ENCODE peak calls at places on chromosomes 7 and 10, in four cellular contexts. R, G, V and L are unnamed samples.

GRCh38 chr7:1418505-1419309 is 40.6 kb downstream of the MICALL2 start:
- DNase-seq in R (no peak), G (no peak), V (peak; percentile 66), L (peak; percentile 71)

GRCh38 chr7:36755484-36755883 is 31.2 kb upstream of the AOAH start:
- DNase-seq in R (no peak), G (no peak), V (no peak), L (no peak)

GRCh38 chr10:100370561-100370975 is 23.5 kb downstream of the SCD start:
- DNase-seq in R (no peak), G (no peak), V (no peak), L (no peak)

GRCh38 chr7:100823140-100823525 is 4.2 kb downstream of the EPHB4 start:
- DNase-seq in R (no peak), G (no peak), V (no peak), L (no peak)

GRCh38 chr7:79317728-79318127 is 135.7 kb downstream of the MAGI2 start:
- DNase-seq in R (peak; percentile 70), G (no peak), V (peak; percentile 75), L (peak; percentile 83)

GRCh38 chr7:128794020-128794419 is 2.3 kb downstream of the CCDC136 start:
- DNase-seq in R (no peak), G (no peak), V (no peak), L (no peak)

GRCh38 chr7:4791738-4792536 is 16.5 kb downstream of the AP5Z1 start:
- DNase-seq in R (no peak), G (peak; percentile 69), V (peak; percentile 40), L (peak; percentile 76)

GRCh38 chr7:102028206-102028826 is 210.9 kb downstream of the CUX1 start:
- DNase-seq in R (no peak), G (no peak), V (no peak), L (no peak)

GRCh38 chr10:22308390-22308789 is 7.8 kb upstream of the COMMD3 start:
- DNase-seq in R (no peak), G (no peak), V (peak; percentile 39), L (no peak)

GRCh38 chr10:69438531-69439349 is 12.5 kb upstream of the TSPAN15 start:
- DNase-seq in R (no peak), G (no peak), V (peak; percentile 62), L (peak; percentile 69)

GRCh38 chr7:132750056-132750455 is 173.8 kb upstream of the PLXNA4 start:
- DNase-seq in R (no peak), G (no peak), V (no peak), L (no peak)

GRCh38 chr10:110387983-110388681 is 83.4 kb upstream of the SMNDC1 start:
- DNase-seq in R (no peak), G (no peak), V (no peak), L (no peak)

GRCh38 chr7:127953966-127954365 is 77.3 kb downstream of the LRRC4 start:
- DNase-seq in R (no peak), G (no peak), V (no peak), L (peak; percentile 83)

GRCh38 chr10:117139581-117140524 is 1.8 kb upstream of the VAX1 start:
- DNase-seq in R (no peak), G (no peak), V (no peak), L (no peak)

GRCh38 chr7:1704326-1705241 is 34.5 kb downstream of the ELFN1 start:
- DNase-seq in R (no peak), G (no peak), V (peak; percentile 4), L (peak; percentile 48)

GRCh38 chr7:47095906-47096305 is 486.0 kb downstream of the TNS3 start:
- DNase-seq in R (no peak), G (no peak), V (no peak), L (no peak)

GRCh38 chr7:961546-962400 is 7.3 kb upstream of the ADAP1 start:
- DNase-seq in R (no peak), G (no peak), V (no peak), L (peak; percentile 43)

GRCh38 chr10:92849234-92849525 is 860 bp downstream of the EXOC6 start:
- DNase-seq in R (no peak), G (no peak), V (peak; percentile 15), L (no peak)